ENCODE peak calls at places on chromosomes 2 and 18, in nine cellular contexts. One of them, this sample, is unnamed.

GRCh38 chr2:241228860-241229516 is 40.5 kb downstream of the ANO7 start:
- DNase-seq in DMS153: no peak
- DNase-seq in fibroblast of pulmonary artery: no peak
- DNase-seq in IMR-90: no peak
- DNase-seq in activated CD4-positive, alpha-beta T cell treated with anti-CD3 and anti-CD28 coated beads, Interleukin-2, amount 50 U/mL, for 1 hour: no peak
- DNase-seq in NCI-H1092 treated with DMSO at 0.1 percent for 48 hours: no peak
- DNase-seq in lower lobe of right lung: peak
- DNase-seq in stimulated activated CD4-positive, alpha-beta T cell treated with anti-CD3 and anti-CD28 coated beads, Interleukin-1b, Interleukin-23, amount 100 ng/mL, for 24 hours: no peak
- DNase-seq in heart right ventricle: no peak
- DNase-seq in this sample: no peak

GRCh38 chr2:123993728-123994323 is 31.3 kb upstream of the CNTNAP5 start:
- DNase-seq in DMS153: no peak
- DNase-seq in NCI-H1092 treated with DMSO at 0.1 percent for 48 hours: peak
- DNase-seq in activated CD4-positive, alpha-beta T cell treated with anti-CD3 and anti-CD28 coated beads, Interleukin-2, amount 50 U/mL, for 1 hour: no peak
- DNase-seq in fibroblast of pulmonary artery: peak
- DNase-seq in heart right ventricle: no peak
- DNase-seq in IMR-90: no peak
- DNase-seq in lower lobe of right lung: no peak
- DNase-seq in stimulated activated CD4-positive, alpha-beta T cell treated with anti-CD3 and anti-CD28 coated beads, Interleukin-1b, Interleukin-23, amount 100 ng/mL, for 24 hours: no peak
- DNase-seq in this sample: no peak

GRCh38 chr2:167181674-167182073 is 293.4 kb downstream of the XIRP2 start:
- DNase-seq in activated CD4-positive, alpha-beta T cell treated with anti-CD3 and anti-CD28 coated beads, Interleukin-2, amount 50 U/mL, for 1 hour: no peak
- DNase-seq in IMR-90: peak
- DNase-seq in heart right ventricle: no peak
- DNase-seq in lower lobe of right lung: no peak
- DNase-seq in NCI-H1092 treated with DMSO at 0.1 percent for 48 hours: no peak
- DNase-seq in DMS153: no peak
- DNase-seq in stimulated activated CD4-positive, alpha-beta T cell treated with anti-CD3 and anti-CD28 coated beads, Interleukin-1b, Interleukin-23, amount 100 ng/mL, for 24 hours: no peak
- DNase-seq in fibroblast of pulmonary artery: no peak
- DNase-seq in this sample: no peak

GRCh38 chr2:107430596-107431266 is 396.0 kb upstream of the RGPD4 start:
- DNase-seq in DMS153: no peak
- DNase-seq in heart right ventricle: no peak
- DNase-seq in activated CD4-positive, alpha-beta T cell treated with anti-CD3 and anti-CD28 coated beads, Interleukin-2, amount 50 U/mL, for 1 hour: no peak
- DNase-seq in IMR-90: no peak
- DNase-seq in fibroblast of pulmonary artery: peak
- DNase-seq in NCI-H1092 treated with DMSO at 0.1 percent for 48 hours: no peak
- DNase-seq in stimulated activated CD4-positive, alpha-beta T cell treated with anti-CD3 and anti-CD28 coated beads, Interleukin-1b, Interleukin-23, amount 100 ng/mL, for 24 hours: no peak
- DNase-seq in lower lobe of right lung: no peak
- DNase-seq in this sample: no peak

GRCh38 chr2:222915092-222915957 is 54.5 kb downstream of the ACSL3 start:
- DNase-seq in DMS153: no peak
- DNase-seq in NCI-H1092 treated with DMSO at 0.1 percent for 48 hours: no peak
- DNase-seq in activated CD4-positive, alpha-beta T cell treated with anti-CD3 and anti-CD28 coated beads, Interleukin-2, amount 50 U/mL, for 1 hour: no peak
- DNase-seq in heart right ventricle: no peak
- DNase-seq in fibroblast of pulmonary artery: peak
- DNase-seq in stimulated activated CD4-positive, alpha-beta T cell treated with anti-CD3 and anti-CD28 coated beads, Interleukin-1b, Interleukin-23, amount 100 ng/mL, for 24 hours: no peak
- DNase-seq in IMR-90: peak
- DNase-seq in lower lobe of right lung: no peak
- DNase-seq in this sample: no peak

GRCh38 chr18:59056706-59057492 is 82.8 kb upstream of the SEC11C start:
- DNase-seq in stimulated activated CD4-positive, alpha-beta T cell treated with anti-CD3 and anti-CD28 coated beads, Interleukin-1b, Interleukin-23, amount 100 ng/mL, for 24 hours: no peak
- DNase-seq in IMR-90: peak
- DNase-seq in lower lobe of right lung: no peak
- DNase-seq in fibroblast of pulmonary artery: peak
- DNase-seq in NCI-H1092 treated with DMSO at 0.1 percent for 48 hours: peak
- DNase-seq in heart right ventricle: peak
- DNase-seq in activated CD4-positive, alpha-beta T cell treated with anti-CD3 and anti-CD28 coated beads, Interleukin-2, amount 50 U/mL, for 1 hour: peak
- DNase-seq in DMS153: peak
- DNase-seq in this sample: peak

GRCh38 chr2:223837290-223838061 is at the start of gene AP1S3:
- DNase-seq in heart right ventricle: peak
- DNase-seq in lower lobe of right lung: peak
- DNase-seq in fibroblast of pulmonary artery: peak
- DNase-seq in IMR-90: peak
- DNase-seq in activated CD4-positive, alpha-beta T cell treated with anti-CD3 and anti-CD28 coated beads, Interleukin-2, amount 50 U/mL, for 1 hour: peak
- DNase-seq in NCI-H1092 treated with DMSO at 0.1 percent for 48 hours: peak
- DNase-seq in DMS153: peak
- DNase-seq in stimulated activated CD4-positive, alpha-beta T cell treated with anti-CD3 and anti-CD28 coated beads, Interleukin-1b, Interleukin-23, amount 100 ng/mL, for 24 hours: peak
- DNase-seq in this sample: peak

GRCh38 chr2:145283131-145283530 is 763.2 kb upstream of the ZEB2 start:
- DNase-seq in stimulated activated CD4-positive, alpha-beta T cell treated with anti-CD3 and anti-CD28 coated beads, Interleukin-1b, Interleukin-23, amount 100 ng/mL, for 24 hours: no peak
- DNase-seq in NCI-H1092 treated with DMSO at 0.1 percent for 48 hours: no peak
- DNase-seq in DMS153: no peak
- DNase-seq in IMR-90: no peak
- DNase-seq in activated CD4-positive, alpha-beta T cell treated with anti-CD3 and anti-CD28 coated beads, Interleukin-2, amount 50 U/mL, for 1 hour: no peak
- DNase-seq in heart right ventricle: no peak
- DNase-seq in lower lobe of right lung: no peak
- DNase-seq in fibroblast of pulmonary artery: no peak
- DNase-seq in this sample: no peak

GRCh38 chr18:34222396-34223163 is 2.1 kb downstream of the NOL4 start:
- DNase-seq in DMS153: peak
- DNase-seq in IMR-90: no peak
- DNase-seq in fibroblast of pulmonary artery: no peak
- DNase-seq in lower lobe of right lung: peak
- DNase-seq in stimulated activated CD4-positive, alpha-beta T cell treated with anti-CD3 and anti-CD28 coated beads, Interleukin-1b, Interleukin-23, amount 100 ng/mL, for 24 hours: no peak
- DNase-seq in activated CD4-positive, alpha-beta T cell treated with anti-CD3 and anti-CD28 coated beads, Interleukin-2, amount 50 U/mL, for 1 hour: no peak
- DNase-seq in heart right ventricle: no peak
- DNase-seq in NCI-H1092 treated with DMSO at 0.1 percent for 48 hours: peak
- DNase-seq in this sample: peak

GRCh38 chr2:195488567-195488966 is 168.5 kb upstream of the SLC39A10 start:
- DNase-seq in activated CD4-positive, alpha-beta T cell treated with anti-CD3 and anti-CD28 coated beads, Interleukin-2, amount 50 U/mL, for 1 hour: no peak
- DNase-seq in fibroblast of pulmonary artery: no peak
- DNase-seq in IMR-90: peak
- DNase-seq in stimulated activated CD4-positive, alpha-beta T cell treated with anti-CD3 and anti-CD28 coated beads, Interleukin-1b, Interleukin-23, amount 100 ng/mL, for 24 hours: no peak
- DNase-seq in lower lobe of right lung: no peak
- DNase-seq in DMS153: no peak
- DNase-seq in heart right ventricle: no peak
- DNase-seq in NCI-H1092 treated with DMSO at 0.1 percent for 48 hours: no peak
- DNase-seq in this sample: no peak

GRCh38 chr2:231545105-231545902 is 15.1 kb upstream of the NMUR1 start:
- DNase-seq in lower lobe of right lung: peak
- DNase-seq in fibroblast of pulmonary artery: peak
- DNase-seq in heart right ventricle: peak
- DNase-seq in DMS153: no peak
- DNase-seq in activated CD4-positive, alpha-beta T cell treated with anti-CD3 and anti-CD28 coated beads, Interleukin-2, amount 50 U/mL, for 1 hour: peak
- DNase-seq in NCI-H1092 treated with DMSO at 0.1 percent for 48 hours: no peak
- DNase-seq in IMR-90: peak
- DNase-seq in stimulated activated CD4-positive, alpha-beta T cell treated with anti-CD3 and anti-CD28 coated beads, Interleukin-1b, Interleukin-23, amount 100 ng/mL, for 24 hours: peak
- DNase-seq in this sample: no peak

GRCh38 chr18:13688191-13689136 is 37.9 kb downstream of the FAM210A start:
- DNase-seq in heart right ventricle: peak
- DNase-seq in DMS153: no peak
- DNase-seq in IMR-90: no peak
- DNase-seq in lower lobe of right lung: no peak
- DNase-seq in stimulated activated CD4-positive, alpha-beta T cell treated with anti-CD3 and anti-CD28 coated beads, Interleukin-1b, Interleukin-23, amount 100 ng/mL, for 24 hours: no peak
- DNase-seq in NCI-H1092 treated with DMSO at 0.1 percent for 48 hours: no peak
- DNase-seq in activated CD4-positive, alpha-beta T cell treated with anti-CD3 and anti-CD28 coated beads, Interleukin-2, amount 50 U/mL, for 1 hour: no peak
- DNase-seq in fibroblast of pulmonary artery: no peak
- DNase-seq in this sample: no peak

GRCh38 chr2:227461878-227462462 is 10.0 kb upstream of the AGFG1 start:
- DNase-seq in DMS153: no peak
- DNase-seq in fibroblast of pulmonary artery: no peak
- DNase-seq in IMR-90: no peak
- DNase-seq in heart right ventricle: no peak
- DNase-seq in NCI-H1092 treated with DMSO at 0.1 percent for 48 hours: no peak
- DNase-seq in activated CD4-positive, alpha-beta T cell treated with anti-CD3 and anti-CD28 coated beads, Interleukin-2, amount 50 U/mL, for 1 hour: no peak
- DNase-seq in stimulated activated CD4-positive, alpha-beta T cell treated with anti-CD3 and anti-CD28 coated beads, Interleukin-1b, Interleukin-23, amount 100 ng/mL, for 24 hours: no peak
- DNase-seq in lower lobe of right lung: no peak
- DNase-seq in this sample: no peak

GRCh38 chr2:160918909-160919503 is 241.2 kb upstream of the TANK start:
- DNase-seq in heart right ventricle: peak
- DNase-seq in DMS153: peak
- DNase-seq in fibroblast of pulmonary artery: peak
- DNase-seq in stimulated activated CD4-positive, alpha-beta T cell treated with anti-CD3 and anti-CD28 coated beads, Interleukin-1b, Interleukin-23, amount 100 ng/mL, for 24 hours: no peak
- DNase-seq in NCI-H1092 treated with DMSO at 0.1 percent for 48 hours: peak
- DNase-seq in lower lobe of right lung: peak
- DNase-seq in activated CD4-positive, alpha-beta T cell treated with anti-CD3 and anti-CD28 coated beads, Interleukin-2, amount 50 U/mL, for 1 hour: peak
- DNase-seq in IMR-90: peak
- DNase-seq in this sample: no peak

GRCh38 chr2:80896576-80896975 is 592.0 kb upstream of the LRRTM1 start:
- DNase-seq in IMR-90: no peak
- DNase-seq in stimulated activated CD4-positive, alpha-beta T cell treated with anti-CD3 and anti-CD28 coated beads, Interleukin-1b, Interleukin-23, amount 100 ng/mL, for 24 hours: no peak
- DNase-seq in activated CD4-positive, alpha-beta T cell treated with anti-CD3 and anti-CD28 coated beads, Interleukin-2, amount 50 U/mL, for 1 hour: no peak
- DNase-seq in NCI-H1092 treated with DMSO at 0.1 percent for 48 hours: no peak
- DNase-seq in fibroblast of pulmonary artery: no peak
- DNase-seq in DMS153: no peak
- DNase-seq in heart right ventricle: no peak
- DNase-seq in lower lobe of right lung: no peak
- DNase-seq in this sample: no peak

GRCh38 chr2:9814129-9814868 is 29.0 kb upstream of the TAF1B start:
- DNase-seq in heart right ventricle: no peak
- DNase-seq in lower lobe of right lung: no peak
- DNase-seq in stimulated activated CD4-positive, alpha-beta T cell treated with anti-CD3 and anti-CD28 coated beads, Interleukin-1b, Interleukin-23, amount 100 ng/mL, for 24 hours: no peak
- DNase-seq in DMS153: no peak
- DNase-seq in activated CD4-positive, alpha-beta T cell treated with anti-CD3 and anti-CD28 coated beads, Interleukin-2, amount 50 U/mL, for 1 hour: no peak
- DNase-seq in fibroblast of pulmonary artery: no peak
- DNase-seq in NCI-H1092 treated with DMSO at 0.1 percent for 48 hours: peak
- DNase-seq in IMR-90: no peak
- DNase-seq in this sample: no peak

GRCh38 chr18:56043691-56044090 is 455.7 kb upstream of the TCF4 start:
- DNase-seq in heart right ventricle: no peak
- DNase-seq in fibroblast of pulmonary artery: no peak
- DNase-seq in DMS153: no peak
- DNase-seq in IMR-90: no peak
- DNase-seq in stimulated activated CD4-positive, alpha-beta T cell treated with anti-CD3 and anti-CD28 coated beads, Interleukin-1b, Interleukin-23, amount 100 ng/mL, for 24 hours: no peak
- DNase-seq in lower lobe of right lung: no peak
- DNase-seq in activated CD4-positive, alpha-beta T cell treated with anti-CD3 and anti-CD28 coated beads, Interleukin-2, amount 50 U/mL, for 1 hour: no peak
- DNase-seq in NCI-H1092 treated with DMSO at 0.1 percent for 48 hours: no peak
- DNase-seq in this sample: no peak

GRCh38 chr2:179837408-179837807 is 24.0 kb downstream of the ZNF385B start:
- DNase-seq in NCI-H1092 treated with DMSO at 0.1 percent for 48 hours: no peak
- DNase-seq in IMR-90: peak
- DNase-seq in activated CD4-positive, alpha-beta T cell treated with anti-CD3 and anti-CD28 coated beads, Interleukin-2, amount 50 U/mL, for 1 hour: no peak
- DNase-seq in stimulated activated CD4-positive, alpha-beta T cell treated with anti-CD3 and anti-CD28 coated beads, Interleukin-1b, Interleukin-23, amount 100 ng/mL, for 24 hours: no peak
- DNase-seq in fibroblast of pulmonary artery: peak
- DNase-seq in DMS153: no peak
- DNase-seq in lower lobe of right lung: no peak
- DNase-seq in heart right ventricle: no peak
- DNase-seq in this sample: no peak

GRCh38 chr2:143068094-143068890 is 60.9 kb upstream of the ARHGAP15 start:
- DNase-seq in fibroblast of pulmonary artery: peak
- DNase-seq in NCI-H1092 treated with DMSO at 0.1 percent for 48 hours: no peak
- DNase-seq in IMR-90: no peak
- DNase-seq in stimulated activated CD4-positive, alpha-beta T cell treated with anti-CD3 and anti-CD28 coated beads, Interleukin-1b, Interleukin-23, amount 100 ng/mL, for 24 hours: no peak
- DNase-seq in activated CD4-positive, alpha-beta T cell treated with anti-CD3 and anti-CD28 coated beads, Interleukin-2, amount 50 U/mL, for 1 hour: no peak
- DNase-seq in heart right ventricle: no peak
- DNase-seq in DMS153: no peak
- DNase-seq in lower lobe of right lung: no peak
- DNase-seq in this sample: no peak

GRCh38 chr2:156005999-156006712 is 326.4 kb downstream of the NR4A2 start:
- DNase-seq in NCI-H1092 treated with DMSO at 0.1 percent for 48 hours: no peak
- DNase-seq in heart right ventricle: no peak
- DNase-seq in fibroblast of pulmonary artery: no peak
- DNase-seq in IMR-90: no peak
- DNase-seq in activated CD4-positive, alpha-beta T cell treated with anti-CD3 and anti-CD28 coated beads, Interleukin-2, amount 50 U/mL, for 1 hour: no peak
- DNase-seq in DMS153: no peak
- DNase-seq in lower lobe of right lung: no peak
- DNase-seq in stimulated activated CD4-positive, alpha-beta T cell treated with anti-CD3 and anti-CD28 coated beads, Interleukin-1b, Interleukin-23, amount 100 ng/mL, for 24 hours: no peak
- DNase-seq in this sample: no peak

GRCh38 chr2:167289651-167290410 is 401.6 kb downstream of the XIRP2 start:
- DNase-seq in lower lobe of right lung: no peak
- DNase-seq in stimulated activated CD4-positive, alpha-beta T cell treated with anti-CD3 and anti-CD28 coated beads, Interleukin-1b, Interleukin-23, amount 100 ng/mL, for 24 hours: no peak
- DNase-seq in DMS153: no peak
- DNase-seq in NCI-H1092 treated with DMSO at 0.1 percent for 48 hours: no peak
- DNase-seq in heart right ventricle: no peak
- DNase-seq in activated CD4-positive, alpha-beta T cell treated with anti-CD3 and anti-CD28 coated beads, Interleukin-2, amount 50 U/mL, for 1 hour: no peak
- DNase-seq in IMR-90: peak
- DNase-seq in fibroblast of pulmonary artery: no peak
- DNase-seq in this sample: no peak

GRCh38 chr2:171568085-171568484 is 45.8 kb downstream of the CYBRD1 start:
- DNase-seq in heart right ventricle: no peak
- DNase-seq in activated CD4-positive, alpha-beta T cell treated with anti-CD3 and anti-CD28 coated beads, Interleukin-2, amount 50 U/mL, for 1 hour: no peak
- DNase-seq in fibroblast of pulmonary artery: no peak
- DNase-seq in lower lobe of right lung: no peak
- DNase-seq in DMS153: no peak
- DNase-seq in stimulated activated CD4-positive, alpha-beta T cell treated with anti-CD3 and anti-CD28 coated beads, Interleukin-1b, Interleukin-23, amount 100 ng/mL, for 24 hours: no peak
- DNase-seq in NCI-H1092 treated with DMSO at 0.1 percent for 48 hours: no peak
- DNase-seq in IMR-90: no peak
- DNase-seq in this sample: no peak

GRCh38 chr2:238528953-238529781 is 102.4 kb downstream of the ASB1 start:
- DNase-seq in fibroblast of pulmonary artery: peak
- DNase-seq in DMS153: peak
- DNase-seq in IMR-90: peak
- DNase-seq in lower lobe of right lung: no peak
- DNase-seq in NCI-H1092 treated with DMSO at 0.1 percent for 48 hours: peak
- DNase-seq in heart right ventricle: no peak
- DNase-seq in activated CD4-positive, alpha-beta T cell treated with anti-CD3 and anti-CD28 coated beads, Interleukin-2, amount 50 U/mL, for 1 hour: no peak
- DNase-seq in stimulated activated CD4-positive, alpha-beta T cell treated with anti-CD3 and anti-CD28 coated beads, Interleukin-1b, Interleukin-23, amount 100 ng/mL, for 24 hours: no peak
- DNase-seq in this sample: peak

GRCh38 chr2:47653909-47654789 is 128.8 kb upstream of the MSH6 start:
- DNase-seq in lower lobe of right lung: no peak
- DNase-seq in stimulated activated CD4-positive, alpha-beta T cell treated with anti-CD3 and anti-CD28 coated beads, Interleukin-1b, Interleukin-23, amount 100 ng/mL, for 24 hours: no peak
- DNase-seq in fibroblast of pulmonary artery: peak
- DNase-seq in DMS153: peak
- DNase-seq in activated CD4-positive, alpha-beta T cell treated with anti-CD3 and anti-CD28 coated beads, Interleukin-2, amount 50 U/mL, for 1 hour: no peak
- DNase-seq in NCI-H1092 treated with DMSO at 0.1 percent for 48 hours: peak
- DNase-seq in IMR-90: peak
- DNase-seq in heart right ventricle: no peak
- DNase-seq in this sample: peak

GRCh38 chr2:229921101-229921891 is 513 bp downstream of the TRIP12 start:
- DNase-seq in stimulated activated CD4-positive, alpha-beta T cell treated with anti-CD3 and anti-CD28 coated beads, Interleukin-1b, Interleukin-23, amount 100 ng/mL, for 24 hours: peak
- DNase-seq in DMS153: peak
- DNase-seq in activated CD4-positive, alpha-beta T cell treated with anti-CD3 and anti-CD28 coated beads, Interleukin-2, amount 50 U/mL, for 1 hour: peak
- DNase-seq in NCI-H1092 treated with DMSO at 0.1 percent for 48 hours: peak
- DNase-seq in heart right ventricle: peak
- DNase-seq in lower lobe of right lung: peak
- DNase-seq in fibroblast of pulmonary artery: peak
- DNase-seq in IMR-90: peak
- DNase-seq in this sample: peak

GRCh38 chr2:197363998-197364397 is 53.4 kb upstream of the ANKRD44 start:
- DNase-seq in NCI-H1092 treated with DMSO at 0.1 percent for 48 hours: no peak
- DNase-seq in DMS153: no peak
- DNase-seq in heart right ventricle: no peak
- DNase-seq in fibroblast of pulmonary artery: no peak
- DNase-seq in activated CD4-positive, alpha-beta T cell treated with anti-CD3 and anti-CD28 coated beads, Interleukin-2, amount 50 U/mL, for 1 hour: no peak
- DNase-seq in stimulated activated CD4-positive, alpha-beta T cell treated with anti-CD3 and anti-CD28 coated beads, Interleukin-1b, Interleukin-23, amount 100 ng/mL, for 24 hours: no peak
- DNase-seq in IMR-90: no peak
- DNase-seq in lower lobe of right lung: no peak
- DNase-seq in this sample: no peak

GRCh38 chr18:3494245-3494526 is 44.2 kb downstream of the TGIF1 start:
- DNase-seq in lower lobe of right lung: no peak
- DNase-seq in NCI-H1092 treated with DMSO at 0.1 percent for 48 hours: no peak
- DNase-seq in heart right ventricle: no peak
- DNase-seq in activated CD4-positive, alpha-beta T cell treated with anti-CD3 and anti-CD28 coated beads, Interleukin-2, amount 50 U/mL, for 1 hour: no peak
- DNase-seq in fibroblast of pulmonary artery: no peak
- DNase-seq in stimulated activated CD4-positive, alpha-beta T cell treated with anti-CD3 and anti-CD28 coated beads, Interleukin-1b, Interleukin-23, amount 100 ng/mL, for 24 hours: no peak
- DNase-seq in DMS153: no peak
- DNase-seq in IMR-90: no peak
- DNase-seq in this sample: no peak

GRCh38 chr2:85156141-85156540 is 22.9 kb downstream of the TCF7L1 start:
- DNase-seq in NCI-H1092 treated with DMSO at 0.1 percent for 48 hours: no peak
- DNase-seq in heart right ventricle: no peak
- DNase-seq in stimulated activated CD4-positive, alpha-beta T cell treated with anti-CD3 and anti-CD28 coated beads, Interleukin-1b, Interleukin-23, amount 100 ng/mL, for 24 hours: no peak
- DNase-seq in DMS153: no peak
- DNase-seq in lower lobe of right lung: no peak
- DNase-seq in IMR-90: peak
- DNase-seq in activated CD4-positive, alpha-beta T cell treated with anti-CD3 and anti-CD28 coated beads, Interleukin-2, amount 50 U/mL, for 1 hour: no peak
- DNase-seq in fibroblast of pulmonary artery: peak
- DNase-seq in this sample: no peak

GRCh38 chr18:25399554-25399953 is 47.6 kb upstream of the ZNF521 start:
- DNase-seq in IMR-90: peak
- DNase-seq in activated CD4-positive, alpha-beta T cell treated with anti-CD3 and anti-CD28 coated beads, Interleukin-2, amount 50 U/mL, for 1 hour: no peak
- DNase-seq in fibroblast of pulmonary artery: no peak
- DNase-seq in DMS153: no peak
- DNase-seq in NCI-H1092 treated with DMSO at 0.1 percent for 48 hours: no peak
- DNase-seq in lower lobe of right lung: no peak
- DNase-seq in stimulated activated CD4-positive, alpha-beta T cell treated with anti-CD3 and anti-CD28 coated beads, Interleukin-1b, Interleukin-23, amount 100 ng/mL, for 24 hours: no peak
- DNase-seq in heart right ventricle: no peak
- DNase-seq in this sample: no peak

GRCh38 chr18:64799378-64799777 is 650.5 kb upstream of the LINC00305 start:
- DNase-seq in activated CD4-positive, alpha-beta T cell treated with anti-CD3 and anti-CD28 coated beads, Interleukin-2, amount 50 U/mL, for 1 hour: no peak
- DNase-seq in stimulated activated CD4-positive, alpha-beta T cell treated with anti-CD3 and anti-CD28 coated beads, Interleukin-1b, Interleukin-23, amount 100 ng/mL, for 24 hours: no peak
- DNase-seq in fibroblast of pulmonary artery: no peak
- DNase-seq in NCI-H1092 treated with DMSO at 0.1 percent for 48 hours: no peak
- DNase-seq in IMR-90: no peak
- DNase-seq in heart right ventricle: no peak
- DNase-seq in lower lobe of right lung: no peak
- DNase-seq in DMS153: no peak
- DNase-seq in this sample: no peak

GRCh38 chr2:71043531-71044407 is 24.7 kb upstream of the NAGK start:
- DNase-seq in DMS153: no peak
- DNase-seq in fibroblast of pulmonary artery: no peak
- DNase-seq in IMR-90: no peak
- DNase-seq in heart right ventricle: no peak
- DNase-seq in NCI-H1092 treated with DMSO at 0.1 percent for 48 hours: no peak
- DNase-seq in activated CD4-positive, alpha-beta T cell treated with anti-CD3 and anti-CD28 coated beads, Interleukin-2, amount 50 U/mL, for 1 hour: no peak
- DNase-seq in stimulated activated CD4-positive, alpha-beta T cell treated with anti-CD3 and anti-CD28 coated beads, Interleukin-1b, Interleukin-23, amount 100 ng/mL, for 24 hours: no peak
- DNase-seq in lower lobe of right lung: no peak
- DNase-seq in this sample: no peak